ENCODE peak calls at places on chromosomes 7 and 10, in eight cellular contexts. One of them, this sample, is unnamed.

GRCh38 chr10:46001187-46001756 is 29.0 kb downstream of the TIMM23 start:
- DNase-seq in AG04450: no peak
- DNase-seq in EH: no peak
- DNase-seq in head of caudate nucleus: no peak
- DNase-seq in heart right ventricle: no peak
- DNase-seq in NCI-H1417 treated with DMSO at 0.1 percent for 48 hours: no peak
- DNase-seq in stimulated activated CD4-positive, alpha-beta T cell treated with anti-CD3 and anti-CD28 coated beads, Interleukin-15, amount 100 ng/mL, for 24 hours: no peak
- DNase-seq in AG20443: no peak
- DNase-seq in this sample: no peak

GRCh38 chr7:106418094-106418493 is 133.3 kb upstream of the NAMPT start:
- DNase-seq in AG20443: no peak
- DNase-seq in AG04450: no peak
- DNase-seq in heart right ventricle: no peak
- DNase-seq in NCI-H1417 treated with DMSO at 0.1 percent for 48 hours: no peak
- DNase-seq in EH: no peak
- DNase-seq in stimulated activated CD4-positive, alpha-beta T cell treated with anti-CD3 and anti-CD28 coated beads, Interleukin-15, amount 100 ng/mL, for 24 hours: no peak
- DNase-seq in head of caudate nucleus: no peak
- DNase-seq in this sample: no peak

GRCh38 chr10:35219906-35220890 is 93.6 kb downstream of the CREM start:
- DNase-seq in stimulated activated CD4-positive, alpha-beta T cell treated with anti-CD3 and anti-CD28 coated beads, Interleukin-15, amount 100 ng/mL, for 24 hours: no peak
- DNase-seq in heart right ventricle: no peak
- DNase-seq in AG20443: no peak
- DNase-seq in AG04450: no peak
- DNase-seq in NCI-H1417 treated with DMSO at 0.1 percent for 48 hours: no peak
- DNase-seq in EH: no peak
- DNase-seq in head of caudate nucleus: no peak
- DNase-seq in this sample: no peak

GRCh38 chr7:95201718-95202117 is 122.6 kb downstream of the PON1 start:
- DNase-seq in heart right ventricle: no peak
- DNase-seq in AG20443: no peak
- DNase-seq in stimulated activated CD4-positive, alpha-beta T cell treated with anti-CD3 and anti-CD28 coated beads, Interleukin-15, amount 100 ng/mL, for 24 hours: no peak
- DNase-seq in NCI-H1417 treated with DMSO at 0.1 percent for 48 hours: no peak
- DNase-seq in AG04450: no peak
- DNase-seq in head of caudate nucleus: no peak
- DNase-seq in EH: no peak
- DNase-seq in this sample: no peak

GRCh38 chr10:118844731-118845573 is 90.2 kb upstream of the CACUL1 start:
- DNase-seq in stimulated activated CD4-positive, alpha-beta T cell treated with anti-CD3 and anti-CD28 coated beads, Interleukin-15, amount 100 ng/mL, for 24 hours: no peak
- DNase-seq in AG20443: no peak
- DNase-seq in head of caudate nucleus: no peak
- DNase-seq in EH: no peak
- DNase-seq in heart right ventricle: no peak
- DNase-seq in NCI-H1417 treated with DMSO at 0.1 percent for 48 hours: no peak
- DNase-seq in AG04450: no peak
- DNase-seq in this sample: no peak

GRCh38 chr7:18653381-18654155 is 158.0 kb downstream of the HDAC9 start:
- DNase-seq in AG04450: no peak
- DNase-seq in stimulated activated CD4-positive, alpha-beta T cell treated with anti-CD3 and anti-CD28 coated beads, Interleukin-15, amount 100 ng/mL, for 24 hours: no peak
- DNase-seq in heart right ventricle: no peak
- DNase-seq in EH: peak; percentile 57
- DNase-seq in NCI-H1417 treated with DMSO at 0.1 percent for 48 hours: no peak
- DNase-seq in AG20443: no peak
- DNase-seq in head of caudate nucleus: no peak
- DNase-seq in this sample: no peak

GRCh38 chr10:119981826-119982225 is 89.3 kb downstream of the SEC23IP start:
- DNase-seq in AG04450: no peak
- DNase-seq in AG20443: no peak
- DNase-seq in NCI-H1417 treated with DMSO at 0.1 percent for 48 hours: no peak
- DNase-seq in EH: no peak
- DNase-seq in head of caudate nucleus: no peak
- DNase-seq in stimulated activated CD4-positive, alpha-beta T cell treated with anti-CD3 and anti-CD28 coated beads, Interleukin-15, amount 100 ng/mL, for 24 hours: no peak
- DNase-seq in heart right ventricle: no peak
- DNase-seq in this sample: no peak

GRCh38 chr7:12581897-12582296 is 11.4 kb downstream of the SCIN start:
- DNase-seq in AG04450: peak; percentile 3
- DNase-seq in head of caudate nucleus: no peak
- DNase-seq in AG20443: peak; percentile 53
- DNase-seq in heart right ventricle: no peak
- DNase-seq in NCI-H1417 treated with DMSO at 0.1 percent for 48 hours: no peak
- DNase-seq in stimulated activated CD4-positive, alpha-beta T cell treated with anti-CD3 and anti-CD28 coated beads, Interleukin-15, amount 100 ng/mL, for 24 hours: no peak
- DNase-seq in EH: peak; percentile 22
- DNase-seq in this sample: no peak

GRCh38 chr10:78255796-78256638 is 222.4 kb downstream of the RPS24 start:
- DNase-seq in AG04450: peak; percentile 94
- DNase-seq in NCI-H1417 treated with DMSO at 0.1 percent for 48 hours: no peak
- DNase-seq in stimulated activated CD4-positive, alpha-beta T cell treated with anti-CD3 and anti-CD28 coated beads, Interleukin-15, amount 100 ng/mL, for 24 hours: no peak
- DNase-seq in EH: peak; percentile 99
- DNase-seq in heart right ventricle: no peak
- DNase-seq in head of caudate nucleus: no peak
- DNase-seq in AG20443: peak; percentile 94
- DNase-seq in this sample: no peak

This sample was measured in activated naive CD8-positive, alpha-beta T cell treated with anti-CD3 and anti-CD28 coated beads for 36 hours.